ENCODE peak calls at places on chromosomes 12 and 14, in six cellular contexts. M is HT1080, C is AG10803, F is foreskin fibroblast, J is fibroblast of gingiva, B is neural crest cell. T is an unnamed sample.

GRCh38 chr12:13788626-13789025 is 192.8 kb downstream of the GRIN2B start:
- DNase-seq in M (no peak), F (no peak), C (no peak), B (no peak), J (no peak), T (no peak)

GRCh38 chr12:12474931-12475485 is 87.7 kb downstream of the DUSP16 start:
- DNase-seq in C (no peak), J (no peak), F (peak), M (peak), B (no peak), T (no peak)

GRCh38 chr12:110704750-110705149 is 15.8 kb upstream of the HVCN1 start:
- DNase-seq in B (no peak), M (no peak), C (no peak), F (no peak), J (no peak), T (no peak)

GRCh38 chr12:110108309-110109036 is 15.7 kb upstream of the IFT81 start:
- DNase-seq in J (no peak), M (no peak), B (no peak), F (no peak), C (no peak), T (no peak)

GRCh38 chr14:75610839-75611238 is 32.4 kb downstream of the FLVCR2 start:
- DNase-seq in J (peak), C (no peak), M (no peak), F (peak), B (no peak), T (peak)

GRCh38 chr12:104720346-104721064 is 237.6 kb downstream of the SLC41A2 start:
- DNase-seq in F (no peak), C (peak), B (no peak), J (peak), M (no peak), T (no peak)

GRCh38 chr12:124458992-124459851 is 108.2 kb downstream of the NCOR2 start:
- DNase-seq in F (no peak), C (no peak), B (no peak), J (no peak), M (no peak), T (no peak)

GRCh38 chr12:109776624-109777023 is 56.6 kb downstream of the TRPV4 start:
- DNase-seq in M (no peak), B (no peak), J (no peak), C (no peak), F (no peak), T (no peak)

GRCh38 chr12:121238086-121238485 is 28.2 kb downstream of the P2RX4 start:
- DNase-seq in M (no peak), C (no peak), B (no peak), F (no peak), J (no peak), T (no peak)

GRCh38 chr14:74400919-74401503 is 25.0 kb downstream of the SYNDIG1L start:
- DNase-seq in F (no peak), J (no peak), C (no peak), B (no peak), M (no peak), T (no peak)

GRCh38 chr14:28407931-28408330 is 358.7 kb upstream of the FOXG1 start:
- DNase-seq in C (no peak), B (no peak), M (no peak), F (no peak), J (no peak), T (no peak)

GRCh38 chr12:13000616-13000934 is 510 bp upstream of the HEBP1 start:
- DNase-seq in J (peak), B (no peak), M (no peak), C (peak), F (no peak), T (no peak)

GRCh38 chr14:61113561-61113960 is 132.5 kb downstream of the SLC38A6 start:
- DNase-seq in J (no peak), F (no peak), M (no peak), C (no peak), B (no peak), T (no peak)

GRCh38 chr12:1115471-1116242 is 124.6 kb downstream of the ERC1 start:
- DNase-seq in B (no peak), F (peak), C (peak), M (peak), J (peak), T (no peak)

GRCh38 chr14:68417007-68417659 is 375.7 kb downstream of the ZFP36L1 start:
- DNase-seq in J (no peak), B (no peak), C (no peak), F (no peak), M (no peak), T (no peak)

GRCh38 chr14:48665077-48665784 is 920.9 kb downstream of the RPS29 start:
- DNase-seq in C (no peak), M (peak), F (no peak), J (no peak), B (no peak), T (no peak)